ENCODE peak calls at places on chromosomes 7 and 10, in six cellular contexts. T, O, F, L, D and Y are unnamed samples. For H3K4me1, the result is how much of the 10 kb centered on the place peaks cover.

GRCh38 chr10:69769395-69769989 is 32.2 kb upstream of the COL13A1 start:
- DNase-seq in T (peak), O (no peak), F (no peak), L (no peak), D (peak), Y (no peak)

GRCh38 chr10:118062798-118063238 is 16.1 kb upstream of the RAB11FIP2 start:
- DNase-seq in T (no peak), O (no peak), F (no peak), L (peak), D (peak), Y (no peak)

GRCh38 chr10:13526952-13527863 is 1.6 kb downstream of the BEND7 start:
- DNase-seq in T (peak), O (no peak), F (no peak), L (no peak), D (peak), Y (no peak)

GRCh38 chr7:34497153-34497777 is 160.8 kb upstream of the NPSR1 start:
- DNase-seq in T (no peak), O (no peak), F (no peak), L (no peak), D (no peak), Y (no peak)

GRCh38 chr7:82410461-82410860 is 33.1 kb downstream of the CACNA2D1 start:
- DNase-seq in T (no peak), O (no peak), F (no peak), L (no peak), D (no peak), Y (peak)

GRCh38 chr7:96269246-96269994 is 52.5 kb downstream of the SLC25A13 start:
- DNase-seq in T (no peak), O (no peak), F (no peak), L (no peak), D (no peak), Y (no peak)

GRCh38 chr7:98215561-98216495 is 4.6 kb downstream of the BHLHA15 start:
- DNase-seq in T (no peak), O (no peak), F (no peak), L (no peak), D (peak), Y (peak)

GRCh38 chr7:138440460-138440859 is 19.6 kb upstream of the TRIM24 start:
- DNase-seq in T (no peak), O (no peak), F (no peak), L (no peak), D (no peak), Y (no peak)

GRCh38 chr10:28679941-28680752 is 2.8 kb downstream of the BAMBI start:
- DNase-seq in T (no peak), O (no peak), F (no peak), L (no peak), D (peak), Y (no peak)

GRCh38 chr7:137539111-137539715 is 195.7 kb upstream of the PTN start:
- DNase-seq in T (peak), O (no peak), F (no peak), L (no peak), D (no peak), Y (no peak)

GRCh38 chr7:101179117-101179779 is 845 bp downstream of the NAT16 start:
- DNase-seq in T (no peak), O (no peak), F (no peak), L (no peak), D (no peak), Y (no peak)

GRCh38 chr10:62732841-62733653 is 71.5 kb upstream of the ADO start:
- DNase-seq in T (peak), O (no peak), F (no peak), L (no peak), D (no peak), Y (no peak)

GRCh38 chr10:124592736-124593430 is 131.3 kb downstream of the LHPP start:
- DNase-seq in T (no peak), O (no peak), F (no peak), L (no peak), D (no peak), Y (peak)

GRCh38 chr7:28052933-28053332 is 127.7 kb downstream of the JAZF1 start:
- DNase-seq in T (peak), O (no peak), F (no peak), L (no peak), D (no peak), Y (no peak)

GRCh38 chr10:20215547-20216152 is 399.4 kb downstream of the PLXDC2 start:
- DNase-seq in T (no peak), O (no peak), F (no peak), L (no peak), D (no peak), Y (no peak)

GRCh38 chr10:120209124-120209523 is 247.9 kb upstream of the PLPP4 start:
- DNase-seq in T (no peak), O (no peak), F (no peak), L (no peak), D (no peak), Y (no peak)

GRCh38 chr10:114925675-114926204 is 12.3 kb upstream of the TRUB1 start:
- DNase-seq in T (peak), O (no peak), F (no peak), L (no peak), D (peak), Y (no peak)

GRCh38 chr7:42691030-42691639 is 220.7 kb downstream of the C7orf25 start:
- DNase-seq in T (peak), O (no peak), F (no peak), L (no peak), D (peak), Y (no peak)

GRCh38 chr7:107857541-107857912 is 33.5 kb upstream of the DLD start:
- DNase-seq in T (peak), O (no peak), F (no peak), L (no peak), D (no peak), Y (no peak)

GRCh38 chr10:95539560-95540284 is 21.4 kb downstream of the SORBS1 start:
- DNase-seq in T (no peak), O (no peak), F (no peak), L (no peak), D (no peak), Y (no peak)

GRCh38 chr7:104550362-104550761 is 222.0 kb downstream of the LHFPL3 start:
- DNase-seq in T (no peak), O (no peak), F (no peak), L (no peak), D (no peak), Y (no peak)

GRCh38 chr7:77327932-77328628 is 88.1 kb downstream of the GSAP start:
- DNase-seq in T (no peak), O (no peak), F (no peak), L (no peak), D (no peak), Y (peak)

GRCh38 chr7:155590215-155591023 is 44.1 kb upstream of the CNPY1 start:
- DNase-seq in T (peak), O (no peak), F (no peak), L (no peak), D (peak), Y (peak)

GRCh38 chr10:49612513-49613159 is 1.2 kb upstream of the CHAT start:
- DNase-seq in T (no peak), O (no peak), F (no peak), L (peak), D (no peak), Y (no peak)

GRCh38 chr7:2431260-2431867 is 28.0 kb downstream of the CHST12 start:
- DNase-seq in T (no peak), O (peak), F (no peak), L (no peak), D (no peak), Y (no peak)

GRCh38 chr7:1705339-1705738 is 35.3 kb downstream of the ELFN1 start:
- DNase-seq in T (no peak), O (no peak), F (no peak), L (no peak), D (no peak), Y (no peak)

GRCh38 chr7:95026421-95027072 is 119.2 kb downstream of the PPP1R9A start:
- DNase-seq in T (no peak), O (no peak), F (no peak), L (no peak), D (no peak), Y (no peak)

GRCh38 chr10:100008142-100008522 is 1.6 kb downstream of the DNMBP start:
- DNase-seq in T (peak), O (no peak), F (no peak), L (no peak), D (no peak), Y (no peak)

GRCh38 chr10:110840225-110840922 is 31.4 kb upstream of the PDCD4 start:
- DNase-seq in T (no peak), O (no peak), F (peak), L (peak), D (peak), Y (no peak)

GRCh38 chr10:110841767-110842267 is 29.9 kb upstream of the PDCD4 start:
- DNase-seq in T (no peak), O (no peak), F (no peak), L (no peak), D (no peak), Y (no peak)

GRCh38 chr10:110842305-110842952 is 29.3 kb upstream of the PDCD4 start:
- DNase-seq in T (no peak), O (no peak), F (no peak), L (no peak), D (no peak), Y (no peak)

GRCh38 chr10:110843031-110843430 is 28.7 kb upstream of the PDCD4 start:
- DNase-seq in T (no peak), O (peak), F (no peak), L (no peak), D (no peak), Y (no peak)

GRCh38 chr10:110840923-110841428 is 30.8 kb upstream of the PDCD4 start:
- DNase-seq in T (no peak), O (no peak), F (no peak), L (no peak), D (no peak), Y (no peak)
- H3K4me1 ChIP-seq in T (under half), O (under half), F (under half), L (under half), D (half or more), Y (half or more)

GRCh38 chr10:80488539-80489066 is 34.5 kb downstream of the TSPAN14 start:
- DNase-seq in T (no peak), O (no peak), F (no peak), L (no peak), D (no peak), Y (no peak)

GRCh38 chr10:80486785-80487421 is 32.8 kb downstream of the TSPAN14 start:
- DNase-seq in T (no peak), O (no peak), F (no peak), L (no peak), D (no peak), Y (no peak)

GRCh38 chr10:80489371-80490112 is 35.4 kb downstream of the TSPAN14 start:
- DNase-seq in T (no peak), O (no peak), F (no peak), L (no peak), D (no peak), Y (no peak)

GRCh38 chr10:80487422-80487785 is 33.3 kb downstream of the TSPAN14 start:
- DNase-seq in T (no peak), O (no peak), F (no peak), L (no peak), D (no peak), Y (no peak)

DNA sequence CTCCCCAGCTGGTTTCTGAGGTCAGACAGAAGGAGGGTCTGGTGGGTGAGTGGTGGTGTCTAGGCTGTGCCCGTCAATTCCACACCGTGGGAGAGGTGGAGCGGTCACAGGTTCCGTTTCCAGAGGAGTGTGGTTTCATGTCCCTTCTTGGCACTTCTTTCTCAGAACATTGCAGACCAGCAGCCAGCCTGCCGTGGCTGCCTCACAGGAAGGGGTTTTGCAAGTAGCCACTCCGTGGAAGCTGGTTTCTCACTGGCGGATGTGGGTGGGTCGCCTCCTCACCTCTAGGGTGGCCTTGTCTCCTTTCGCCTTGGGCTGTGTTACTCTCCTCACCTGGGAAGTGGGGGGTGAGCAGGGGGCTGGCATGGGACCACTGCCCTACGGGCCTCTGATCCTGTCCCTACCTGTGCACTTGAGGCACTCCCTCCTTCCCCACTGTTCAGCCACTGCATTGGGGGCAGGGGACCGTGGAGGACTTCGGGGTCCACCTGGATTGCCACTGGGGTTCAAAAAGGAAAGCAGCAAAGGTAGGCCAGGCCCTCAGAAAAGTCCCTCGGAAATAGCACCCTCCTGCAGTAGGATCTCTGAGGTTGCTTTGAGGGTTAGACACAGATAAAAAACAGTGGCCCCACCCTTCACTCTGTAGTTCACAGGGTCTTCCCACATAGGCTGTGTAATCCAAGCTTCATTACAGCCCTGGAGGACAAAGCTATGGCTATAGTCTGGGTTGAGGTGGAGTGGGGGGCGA is 33.9 kb downstream of the TSPAN14 start:
- DNase-seq in T (no peak), O (peak), F (no peak), L (no peak), D (no peak), Y (peak)
- H3K4me1 ChIP-seq in T (under half), O (half or more), F (half or more), L (under half), D (under half), Y (half or more)

GRCh38 chr7:128830231-128831177 is at the start of gene FLNC:
- DNase-seq in T (peak), O (no peak), F (no peak), L (peak), D (peak), Y (peak)
- H3K4me1 ChIP-seq in T (under half), O (under half), F (under half), L (under half), D (half or more), Y (half or more)

DNA sequence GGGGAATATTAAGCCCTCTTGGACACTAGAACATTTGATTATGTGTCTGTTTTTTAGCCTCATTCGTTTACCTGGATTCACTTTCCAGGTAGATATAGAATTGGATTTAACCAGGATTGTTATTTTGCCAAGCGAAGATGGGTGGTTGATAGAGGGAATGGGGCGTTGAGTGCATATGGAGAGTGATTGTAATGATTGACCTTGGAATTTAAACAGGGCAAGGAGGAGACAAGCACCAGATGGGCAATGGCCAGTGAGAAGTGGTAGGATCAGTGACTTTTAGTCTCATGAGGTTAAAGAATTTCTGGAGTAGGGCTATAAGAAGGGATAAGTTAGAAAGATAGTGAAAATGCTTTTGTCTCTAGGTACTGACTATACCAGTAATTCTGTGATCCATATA is 211.2 kb upstream of the CSTF2T start:
- DNase-seq in T (no peak), O (no peak), F (no peak), L (no peak), D (no peak), Y (no peak)
- H3K4me1 ChIP-seq in T (under half), O (under half), F (under half), L (under half), D (under half), Y (under half)

DNA sequence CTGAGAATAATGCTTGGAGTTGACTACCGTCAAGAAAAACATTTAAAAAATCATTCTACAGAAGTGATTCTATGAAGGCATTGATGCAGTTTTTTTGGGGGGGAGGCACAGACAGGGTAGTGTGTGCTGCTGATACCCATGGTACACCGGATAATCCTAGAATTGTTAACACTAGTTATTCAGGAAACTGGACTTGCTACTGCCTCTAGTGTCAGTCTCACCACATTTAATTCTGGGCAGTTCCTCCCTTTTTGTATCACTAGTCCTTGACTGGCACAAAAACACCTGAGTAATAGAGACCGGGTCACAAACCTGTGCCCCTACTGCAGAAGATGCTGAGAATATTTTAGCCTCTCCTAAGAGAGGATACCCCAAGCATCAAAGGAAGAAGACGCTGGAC is 13.0 kb upstream of the TCAF1 start:
- DNase-seq in T (no peak), O (no peak), F (no peak), L (no peak), D (no peak), Y (no peak)
- H3K4me1 ChIP-seq in T (under half), O (under half), F (under half), L (under half), D (under half), Y (under half)

GRCh38 chr10:103835121-103836045 is 20.0 kb downstream of the SH3PXD2A start:
- DNase-seq in T (peak), O (no peak), F (peak), L (no peak), D (peak), Y (peak)

GRCh38 chr10:103834436-103835095 is 20.8 kb downstream of the SH3PXD2A start:
- DNase-seq in T (no peak), O (no peak), F (no peak), L (no peak), D (no peak), Y (no peak)

GRCh38 chr10:103832806-103833205 is 22.6 kb downstream of the SH3PXD2A start:
- DNase-seq in T (no peak), O (no peak), F (no peak), L (no peak), D (no peak), Y (no peak)

GRCh38 chr10:103836273-103836672 is 19.1 kb downstream of the SH3PXD2A start:
- DNase-seq in T (no peak), O (no peak), F (no peak), L (no peak), D (no peak), Y (no peak)

DNA sequence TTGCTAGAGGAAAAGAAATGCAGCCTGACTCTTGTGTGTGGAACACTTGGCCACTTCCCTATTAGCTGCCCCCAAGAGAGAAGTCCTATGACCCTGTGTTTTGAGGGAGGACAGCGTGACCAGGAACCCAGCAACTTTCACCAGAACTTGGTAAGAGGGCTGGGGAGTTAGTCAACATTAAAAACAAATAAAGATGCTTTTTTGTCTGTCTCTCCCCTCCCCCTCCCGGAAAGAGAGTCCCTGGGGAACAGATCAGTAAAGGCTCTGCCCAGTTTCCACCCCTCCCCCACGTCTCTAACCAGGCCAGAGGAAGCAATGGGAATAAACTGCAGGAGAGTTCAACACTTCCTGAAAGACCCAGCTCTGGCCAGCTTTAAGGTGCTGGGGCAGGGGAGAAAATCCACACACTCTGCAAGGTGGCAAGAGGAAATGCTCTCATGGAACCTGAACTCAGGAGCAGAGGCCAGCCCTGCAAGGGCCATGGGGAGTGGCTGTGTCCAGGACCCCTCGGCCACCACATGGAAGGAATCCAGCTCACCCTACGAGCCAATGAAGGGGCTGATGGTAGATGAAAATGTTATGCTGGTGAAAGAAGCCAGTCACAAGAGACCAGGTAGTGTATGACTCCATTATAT is 21.5 kb downstream of the SH3PXD2A start:
- DNase-seq in T (no peak), O (no peak), F (peak), L (no peak), D (peak), Y (peak)
- H3K4me1 ChIP-seq in T (under half), O (under half), F (under half), L (under half), D (half or more), Y (half or more)

DNA sequence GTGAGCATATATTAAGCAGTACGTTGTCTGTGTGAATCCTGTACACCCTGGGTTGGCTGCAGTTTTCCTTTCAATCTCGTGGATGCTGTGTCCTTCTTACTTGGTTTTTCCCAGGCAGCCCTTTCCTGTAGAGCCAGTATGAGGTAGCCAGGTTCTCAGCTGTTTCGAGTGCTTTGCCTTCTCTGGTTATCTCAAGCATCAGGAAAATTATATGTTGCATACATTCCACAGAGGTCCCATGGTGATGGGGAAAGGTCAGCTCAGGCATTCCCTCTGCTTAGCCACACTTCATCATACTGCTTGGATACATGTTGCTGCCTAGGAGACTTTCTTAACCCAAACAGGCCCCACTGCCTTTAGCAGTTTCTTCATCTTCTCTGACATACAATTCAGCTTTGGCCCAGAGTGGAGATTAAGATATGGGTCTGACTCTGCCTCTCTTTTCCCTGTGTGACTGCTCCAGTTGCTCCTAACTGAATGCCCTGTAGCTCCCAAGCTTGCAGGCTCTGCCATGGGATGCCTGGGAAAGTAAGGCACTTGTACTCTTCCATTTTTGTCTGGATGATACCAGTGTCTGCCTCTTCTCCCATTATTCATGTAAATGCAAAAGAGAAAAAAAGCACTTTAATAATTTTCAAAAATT is 11.3 kb downstream of the GNAI1 start:
- DNase-seq in T (peak), O (no peak), F (no peak), L (no peak), D (peak), Y (no peak)
- H3K4me1 ChIP-seq in T (under half), O (under half), F (under half), L (under half), D (under half), Y (under half)

DNA sequence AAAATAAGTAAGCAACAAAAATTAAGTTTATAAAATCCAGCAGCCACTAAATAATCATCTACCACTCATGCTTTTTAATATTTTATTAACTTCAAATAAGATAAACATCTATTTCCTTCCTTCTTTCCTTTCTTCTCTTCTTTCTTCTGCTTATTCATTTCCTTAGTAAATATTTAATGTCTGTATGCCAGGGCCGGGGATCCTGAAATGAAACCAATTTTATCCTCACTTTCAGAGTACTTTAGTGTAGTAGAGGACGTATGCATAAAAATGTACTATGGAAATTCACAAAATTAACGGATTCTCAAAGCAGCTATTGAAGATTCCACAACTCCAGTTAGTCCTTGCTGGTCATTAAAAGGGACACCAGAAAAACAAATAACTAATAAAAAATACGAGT is 224.7 kb downstream of the VTI1A start:
- DNase-seq in T (no peak), O (no peak), F (no peak), L (no peak), D (no peak), Y (no peak)
- H3K4me1 ChIP-seq in T (under half), O (under half), F (under half), L (under half), D (under half), Y (under half)